ENCODE peak calls at places on chromosomes 6 and 20, in six cellular contexts. H, F, U, P, R and A are unnamed samples.
A peak's percentile ranks its signal among the peaks of the same experiment; 100 is the strongest.

GRCh38 chr6:31055401-31055800 is 45.1 kb downstream of the MUC22 start:
- DNase-seq in U (no peak), F (no peak), P (no peak), H (no peak), R (no peak), A (peak; percentile 65)

GRCh38 chr6:148521586-148521985 is 178.9 kb downstream of the SASH1 start:
- DNase-seq in F (no peak), U (no peak), H (no peak), R (no peak), P (peak; percentile 89), A (peak; percentile 46)

GRCh38 chr6:99330159-99330558 is 19.3 kb downstream of the FAXC start:
- DNase-seq in F (peak; percentile 62), U (peak; percentile 27), P (peak; percentile 79), R (peak; percentile 22), H (no peak), A (peak; percentile 48)

GRCh38 chr6:43702522-43703440 is 15.2 kb upstream of the MRPS18A start:
- DNase-seq in F (peak; percentile 84), P (peak; percentile 83), R (no peak), U (peak; percentile 96), H (no peak), A (peak; percentile 97)

GRCh38 chr6:170092826-170093225 is 198.1 kb downstream of the DLL1 start:
- DNase-seq in H (no peak), U (no peak), P (no peak), R (no peak), F (no peak), A (no peak)

GRCh38 chr20:13659288-13659687 is 20.6 kb upstream of the TASP1 start:
- DNase-seq in H (no peak), F (no peak), U (no peak), P (no peak), R (no peak), A (no peak)

GRCh38 chr6:169976301-169977081 is 225.1 kb downstream of the ERMARD start:
- DNase-seq in H (peak; percentile 18), F (no peak), R (no peak), U (no peak), P (no peak), A (peak; percentile 68)

GRCh38 chr6:170074435-170074834 is 216.4 kb downstream of the DLL1 start:
- DNase-seq in R (no peak), H (no peak), P (no peak), U (no peak), F (no peak), A (no peak)

GRCh38 chr6:161561938-161562337 is 288.1 kb upstream of the AGPAT4 start:
- DNase-seq in U (no peak), R (no peak), P (no peak), H (no peak), F (no peak), A (no peak)

GRCh38 chr20:45949542-45950329 is 15.3 kb downstream of the PCIF1 start:
- DNase-seq in R (no peak), F (no peak), P (no peak), U (no peak), H (no peak), A (no peak)

GRCh38 chr6:16420715-16421461 is 182.5 kb downstream of the GMPR start:
- DNase-seq in F (no peak), P (peak; percentile 83), U (no peak), H (no peak), R (no peak), A (no peak)

GRCh38 chr6:157222201-157222981 is 100.9 kb downstream of the TMEM242 start:
- DNase-seq in R (no peak), F (no peak), U (no peak), P (no peak), H (no peak), A (no peak)

GRCh38 chr6:168715643-168716481 is 274.9 kb downstream of the SMOC2 start:
- DNase-seq in F (no peak), H (no peak), U (no peak), R (no peak), P (no peak), A (no peak)

GRCh38 chr6:143569035-143569434 is 57.5 kb upstream of the FUCA2 start:
- DNase-seq in P (peak; percentile 53), F (no peak), R (no peak), U (peak; percentile 16), H (no peak), A (no peak)

GRCh38 chr6:32176476-32177181 is 745 bp upstream of the AGPAT1 start:
- DNase-seq in F (no peak), U (no peak), P (peak; percentile 75), R (no peak), H (no peak), A (peak; percentile 77)

GRCh38 chr6:44353336-44353735 is 10.9 kb downstream of the SPATS1 start:
- DNase-seq in F (no peak), R (no peak), P (no peak), U (no peak), H (no peak), A (no peak)

GRCh38 chr20:40763646-40764295 is 74.7 kb upstream of the MAFB start:
- DNase-seq in R (no peak), F (no peak), P (no peak), H (peak; percentile 66), U (no peak), A (no peak)

GRCh38 chr6:11702039-11702795 is 76.4 kb downstream of the ADTRP start:
- DNase-seq in P (peak; percentile 65), F (peak; percentile 28), R (no peak), U (no peak), H (peak; percentile 42), A (peak; percentile 70)

GRCh38 chr20:33113387-33113908 is 34.0 kb downstream of the BPIFB4 start:
- DNase-seq in F (no peak), H (no peak), P (no peak), U (no peak), R (no peak), A (no peak)

GRCh38 chr6:10989587-10989986 is 54.5 kb downstream of the ELOVL2 start:
- DNase-seq in R (no peak), H (no peak), U (no peak), P (no peak), F (no peak), A (no peak)

GRCh38 chr6:1424306-1424927 is 35.0 kb downstream of the FOXF2 start:
- DNase-seq in H (peak; percentile 47), R (peak; percentile 36), U (peak; percentile 33), F (peak; percentile 63), P (peak; percentile 77), A (peak; percentile 68)

GRCh38 chr6:70549327-70549726 is 17.4 kb upstream of the SDHAF4 start:
- DNase-seq in R (no peak), U (no peak), F (no peak), P (peak; percentile 3), H (no peak), A (no peak)

GRCh38 chr20:63222541-63222940 is 6.6 kb upstream of the YTHDF1 start:
- DNase-seq in F (no peak), H (no peak), U (no peak), R (no peak), P (no peak), A (no peak)

GRCh38 chr6:28589234-28589951 is 63.7 kb downstream of the GPX5 start:
- DNase-seq in H (no peak), U (no peak), P (peak; percentile 95), R (peak; percentile 99), F (peak; percentile 47), A (peak; percentile 61)

GRCh38 chr6:47944846-47945245 is 163.0 kb downstream of the OPN5 start:
- DNase-seq in R (no peak), U (no peak), H (no peak), F (no peak), P (no peak), A (no peak)
- H3K27ac ChIP-seq in R (no peak overlapping the region), U (no peak overlapping the region), H (no peak overlapping the region), F (no peak overlapping the region), P (no peak overlapping the region), A (no peak overlapping the region)

GRCh38 chr20:44056010-44056698 is 130.8 kb downstream of the JPH2 start:
- DNase-seq in R (no peak), F (peak; percentile 19), P (no peak), U (no peak), H (no peak), A (peak; percentile 41)
- TF ChIP-seq CTCF in R (peak; percentile 20), F (peak; percentile 33), P (peak; percentile 36), U (peak; percentile 38), H (peak; percentile 48), A (peak; percentile 28)

DNA sequence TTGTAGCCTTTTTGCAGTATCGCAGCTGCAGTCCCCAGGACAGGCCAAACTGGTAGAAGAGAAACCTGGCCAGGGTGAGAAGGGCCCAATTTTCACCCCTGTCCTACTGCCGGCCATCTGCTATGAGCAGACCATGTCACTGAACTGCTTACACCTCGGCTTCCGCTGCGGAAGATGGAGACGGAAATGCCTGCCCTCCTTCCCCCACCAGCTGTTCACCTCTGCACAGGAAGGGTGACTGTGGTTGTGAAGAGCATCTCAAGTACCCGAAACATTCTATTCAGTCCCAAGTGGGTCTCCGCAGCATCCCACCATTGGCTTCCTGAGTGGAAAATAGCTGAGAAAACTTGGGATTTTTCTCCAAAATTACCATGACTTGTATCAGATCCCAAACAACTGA is 16.1 kb downstream of the DOK5 start:
- DNase-seq in U (no peak), P (no peak), R (no peak), F (no peak), H (no peak), A (no peak)
- H3K27ac ChIP-seq in U (no peak overlapping the region), P (no peak overlapping the region), R (no peak overlapping the region), F (no peak overlapping the region), H (no peak overlapping the region), A (no peak overlapping the region)

GRCh38 chr20:20814685-20815084 is 102.2 kb upstream of the RALGAPA2 start:
- DNase-seq in H (no peak), U (no peak), F (no peak), P (no peak), R (no peak), A (no peak)
- TF ChIP-seq CTCF in H (no peak), U (no peak), F (no peak), P (no peak), R (no peak), A (no peak)

GRCh38 chr6:125445054-125445453 is 143.3 kb upstream of the HDDC2 start:
- DNase-seq in U (no peak), R (no peak), H (no peak), P (no peak), F (no peak), A (no peak)
- H3K27ac ChIP-seq in U (peak overlapping the region; percentile 33), R (no peak overlapping the region), H (no peak overlapping the region), P (no peak overlapping the region), F (no peak overlapping the region), A (no peak overlapping the region)

DNA sequence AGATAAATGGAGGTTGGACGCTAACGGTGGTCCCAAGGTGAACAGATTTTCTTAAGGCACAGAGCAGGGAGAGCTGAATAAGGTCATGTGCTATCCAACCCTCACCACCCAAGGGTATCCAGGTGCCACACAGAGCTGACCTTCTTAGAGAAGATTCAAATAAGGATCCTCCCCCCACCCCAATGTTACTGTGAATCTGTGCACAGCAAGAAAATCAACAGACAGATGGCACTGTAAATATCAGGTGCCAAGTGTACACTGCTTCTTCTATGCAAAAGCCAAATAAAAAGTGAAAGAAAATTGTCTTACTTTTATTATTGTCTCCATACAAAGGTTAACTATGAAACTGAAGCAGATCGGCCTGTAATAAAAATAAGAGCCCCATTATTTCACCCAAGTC is 96.9 kb downstream of the PAK5 start:
- DNase-seq in U (no peak), R (no peak), P (no peak), F (no peak), H (no peak), A (no peak)
- TF ChIP-seq CTCF in U (no peak), R (no peak), P (no peak), F (no peak), H (no peak), A (no peak)